ENCODE peak calls at places on chromosome 10, in eight cellular contexts. W, I, C, N, P, B, R and Q are unnamed samples. For H3K27me3, the result is how much of the 10 kb centered on the place peaks cover.

GRCh38 chr10:89659185-89660131 is 14.4 kb upstream of the PANK1 start:
- DNase-seq in P (no peak), B (no peak), W (no peak), R (peak), C (peak), I (no peak), N (peak), Q (no peak)

GRCh38 chr10:89966211-89966610 is 264.8 kb downstream of the KIF20B start:
- DNase-seq in N (no peak), W (no peak), B (no peak), P (no peak), C (no peak), I (no peak), R (no peak), Q (no peak)

GRCh38 chr10:116728526-116729096 is 13.8 kb downstream of the HSPA12A start:
- DNase-seq in R (no peak), W (no peak), C (peak), B (no peak), I (no peak), P (no peak), N (no peak), Q (no peak)

GRCh38 chr10:69403519-69403918 is 13.2 kb downstream of the TACR2 start:
- DNase-seq in W (no peak), P (no peak), I (peak), B (no peak), C (peak), R (peak), N (peak), Q (no peak)

GRCh38 chr10:34776090-34776690 is 38.9 kb downstream of the PARD3 start:
- DNase-seq in N (no peak), W (no peak), P (no peak), C (no peak), I (no peak), B (no peak), R (no peak), Q (no peak)

GRCh38 chr10:74718208-74718607 is 108.2 kb upstream of the KAT6B start:
- DNase-seq in P (no peak), N (no peak), C (no peak), I (no peak), W (no peak), R (no peak), B (no peak), Q (no peak)

GRCh38 chr10:49131507-49132385 is 2.1 kb downstream of the FAM170B start:
- DNase-seq in W (no peak), C (no peak), I (peak), P (no peak), N (no peak), B (no peak), R (no peak), Q (no peak)

GRCh38 chr10:91758303-91759146 is 39.7 kb upstream of the TNKS2 start:
- DNase-seq in N (peak), R (peak), C (peak), I (no peak), B (no peak), W (no peak), P (no peak), Q (no peak)

GRCh38 chr10:93074137-93074596 is 474 bp downstream of the CYP26A1 start:
- DNase-seq in N (peak), P (peak), B (no peak), I (no peak), R (no peak), W (no peak), C (no peak), Q (no peak)

DNA sequence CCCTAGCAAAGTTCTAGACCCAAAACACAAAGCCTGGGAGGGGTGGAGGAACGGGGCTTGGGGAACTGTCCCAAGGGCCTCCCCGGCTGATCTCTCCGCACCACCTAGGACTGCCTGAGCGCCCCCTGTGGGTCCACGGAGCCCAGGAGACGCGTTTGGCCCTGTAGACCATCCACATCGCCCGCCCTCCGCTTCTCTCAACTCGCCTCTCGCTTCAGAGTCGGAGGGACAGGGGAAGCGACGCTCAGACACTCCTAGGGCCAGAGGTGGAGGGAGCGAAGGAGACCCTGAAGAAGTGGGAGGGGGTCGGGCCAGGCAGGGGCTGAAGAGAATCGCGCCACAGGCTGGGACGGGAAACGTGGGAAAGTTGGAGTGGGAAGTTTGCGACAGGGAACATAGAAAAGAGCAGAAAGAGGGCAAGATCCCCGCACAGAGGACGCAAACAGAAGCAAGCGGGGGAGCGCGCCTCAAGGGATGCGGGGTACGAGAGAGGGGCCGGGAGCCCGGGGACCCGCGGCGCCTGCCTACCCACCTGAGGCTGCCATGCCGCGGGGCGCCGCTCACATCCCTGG is 378 bp downstream of the PIK3AP1 start:
- DNase-seq in B (peak), R (no peak), C (no peak), N (peak), W (peak), I (peak), P (peak), Q (no peak)
- TF ChIP-seq CTCF in B (peak), R (peak), C (peak), N (peak), W (no peak), I (no peak), P (peak), Q (peak)

GRCh38 chr10:128570596-128570995 is 444.4 kb upstream of the MKI67 start:
- DNase-seq in P (no peak), I (no peak), N (no peak), R (no peak), W (no peak), B (no peak), C (no peak), Q (no peak)
- H3K27ac ChIP-seq in P (no peak), I (no peak), N (no peak), R (no peak), W (no peak), B (no peak), C (no peak), Q (no peak)

GRCh38 chr10:114399576-114399975 is 4.7 kb downstream of the AFAP1L2 start:
- DNase-seq in B (no peak), N (no peak), W (no peak), I (no peak), R (no peak), C (peak), P (no peak), Q (no peak)
- H3K27me3 ChIP-seq in B (under half), N (under half), W (under half), I (under half), R (half or more), C (under half), P (under half), Q (half or more)

GRCh38 chr10:3045471-3046209 is 21.7 kb upstream of the PFKP start:
- DNase-seq in N (peak), W (peak), I (peak), R (no peak), B (no peak), C (peak), P (peak), Q (no peak)
- TF ChIP-seq CTCF in N (no peak), W (no peak), I (peak), R (peak), B (no peak), C (peak), P (peak), Q (no peak)

DNA sequence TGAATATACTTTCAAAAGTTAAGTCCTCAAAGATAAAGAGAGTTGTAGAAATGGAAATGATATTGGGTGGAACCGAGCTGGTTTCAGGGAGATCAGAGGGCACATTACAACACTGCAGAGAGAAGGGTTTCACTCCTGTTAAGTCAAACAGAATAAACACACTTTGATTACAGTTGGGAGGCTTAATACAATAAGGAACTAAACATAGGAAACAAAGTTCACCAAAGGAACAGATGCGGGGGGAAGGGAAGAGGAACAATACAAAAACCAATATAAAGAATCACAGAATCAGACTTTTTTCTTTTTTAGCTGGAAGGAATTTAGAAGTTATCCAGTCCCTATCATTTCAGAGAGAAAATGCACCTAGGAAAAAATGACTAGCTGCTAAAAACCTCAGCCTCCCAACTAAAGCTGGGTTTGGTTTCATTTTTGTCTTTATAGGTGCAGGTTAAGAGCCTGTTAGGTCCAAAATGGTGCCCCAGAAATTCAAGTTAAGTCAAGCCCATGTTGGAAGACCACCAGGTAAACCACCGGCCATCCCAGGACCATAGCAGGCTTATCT is 81.9 kb downstream of the DNMBP start:
- DNase-seq in C (no peak), W (no peak), R (no peak), P (no peak), I (no peak), B (no peak), N (no peak), Q (no peak)
- H3K27ac ChIP-seq in C (no peak), W (no peak), R (peak), P (no peak), I (peak), B (no peak), N (no peak), Q (no peak)

DNA sequence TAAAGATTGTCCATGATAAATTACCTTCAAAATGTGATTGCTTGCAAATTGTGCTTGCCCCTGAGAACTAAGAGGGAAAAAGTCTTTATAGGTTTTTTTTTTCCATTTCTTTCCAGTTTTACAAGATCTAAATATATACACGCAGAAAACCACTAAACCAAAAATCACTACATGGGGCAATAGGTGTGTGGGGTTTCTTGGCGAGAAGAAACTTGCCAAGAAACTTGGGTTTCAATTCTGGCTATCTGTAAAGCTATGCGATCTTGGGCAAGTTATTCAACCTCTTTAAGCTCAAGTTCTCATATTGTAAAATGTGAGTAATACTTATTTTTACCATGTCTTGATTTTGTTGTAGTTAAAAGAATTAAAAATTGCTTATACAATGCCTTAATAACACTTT is 17.0 kb downstream of the CUBN start:
- DNase-seq in N (no peak), B (no peak), W (no peak), R (no peak), C (no peak), I (no peak), P (no peak), Q (no peak)
- H3K27me3 ChIP-seq in N (under half), B (under half), W (under half), R (under half), C (under half), I (under half), P (under half), Q (under half)

GRCh38 chr10:67764012-67764822 is 68.2 kb upstream of the CTNNA3 start:
- DNase-seq in N (peak), W (peak), R (peak), B (peak), I (peak), C (peak), P (peak), Q (peak)

GRCh38 chr10:67763499-67764011 is 67.6 kb upstream of the CTNNA3 start:
- DNase-seq in C (peak), B (peak), P (peak), I (peak), R (peak), N (peak), W (peak), Q (peak)

DNA sequence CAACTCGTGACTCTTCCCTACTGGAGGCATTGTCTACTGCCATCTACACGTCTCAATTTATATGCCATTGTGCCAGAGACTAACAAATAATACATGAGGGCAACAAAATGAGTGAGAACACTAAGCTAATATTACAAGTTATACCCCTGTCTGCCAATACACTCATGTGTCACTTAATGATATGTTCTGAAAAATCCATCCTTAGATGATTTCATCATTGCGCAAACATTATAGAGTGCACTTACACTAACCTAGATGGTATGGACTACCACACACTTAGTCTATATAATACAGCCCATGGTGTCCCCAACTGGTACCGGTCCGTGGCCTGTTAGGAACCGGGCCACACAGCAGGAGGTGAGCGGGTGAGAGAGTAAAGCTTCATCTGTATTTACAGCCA is 64.3 kb upstream of the CTNNA3 start:
- DNase-seq in N (no peak), I (no peak), C (no peak), B (no peak), R (no peak), W (no peak), P (no peak), Q (no peak)
- TF ChIP-seq CTCF in N (no peak), I (no peak), C (no peak), B (no peak), R (no peak), W (no peak), P (no peak), Q (no peak)

GRCh38 chr10:132058793-132059759 is 6.7 kb upstream of the JAKMIP3 start:
- DNase-seq in I (no peak), P (peak), W (no peak), N (no peak), B (no peak), R (no peak), C (no peak), Q (no peak)
- H3K27ac ChIP-seq in I (no peak), P (no peak), W (no peak), N (no peak), B (no peak), R (no peak), C (no peak), Q (peak)

GRCh38 chr10:3757638-3758490 is 27.1 kb downstream of the KLF6 start:
- DNase-seq in N (peak), W (no peak), C (no peak), B (peak), P (peak), R (no peak), I (no peak), Q (no peak)
- H3K27me3 ChIP-seq in N (under half), W (under half), C (under half), B (under half), P (under half), R (under half), I (under half), Q (under half)

GRCh38 chr10:104638861-104639594 is 2.1 kb upstream of the SORCS3 start:
- DNase-seq in B (no peak), N (no peak), C (no peak), P (peak), R (no peak), W (no peak), I (no peak), Q (no peak)
- TF ChIP-seq CTCF in B (no peak), N (no peak), C (peak), P (peak), R (peak), W (no peak), I (no peak), Q (peak)